ENCODE peak calls at places on chromosomes 7 and 10, in four cellular contexts. Z, E, M and O are unnamed samples.

GRCh38 chr10:128035557-128035973 is 90.7 kb downstream of the MKI67 start:
- DNase-seq in E (peak), Z (no peak), M (no peak), O (peak)

GRCh38 chr7:47577351-47577919 is 4.5 kb downstream of the TNS3 start:
- DNase-seq in M (no peak), Z (no peak), E (peak), O (no peak)

GRCh38 chr10:59108886-59109288 is 67.6 kb upstream of the PHYHIPL start:
- DNase-seq in E (no peak), M (no peak), Z (no peak), O (no peak)

GRCh38 chr10:71878327-71879034 is 27.4 kb upstream of the PSAP start:
- DNase-seq in E (no peak), M (no peak), Z (no peak), O (no peak)

GRCh38 chr10:127300868-127301321 is 104.5 kb upstream of the INSYN2A start:
- DNase-seq in Z (no peak), M (no peak), E (no peak), O (no peak)

GRCh38 chr7:1810961-1811849 is 141.1 kb downstream of the ELFN1 start:
- DNase-seq in M (no peak), E (no peak), Z (no peak), O (no peak)

GRCh38 chr7:82816272-82816671 is 346.4 kb downstream of the PCLO start:
- DNase-seq in M (no peak), E (no peak), Z (no peak), O (no peak)

GRCh38 chr7:3955751-3956696 is 655.0 kb downstream of the SDK1 start:
- DNase-seq in Z (peak), E (no peak), M (no peak), O (no peak)

GRCh38 chr7:46859963-46860475 is 721.9 kb downstream of the TNS3 start:
- DNase-seq in Z (peak), M (peak), E (no peak), O (no peak)

GRCh38 chr10:124231188-124232135 is 138.1 kb upstream of the CHST15 start:
- DNase-seq in Z (no peak), E (no peak), M (no peak), O (no peak)

DNA sequence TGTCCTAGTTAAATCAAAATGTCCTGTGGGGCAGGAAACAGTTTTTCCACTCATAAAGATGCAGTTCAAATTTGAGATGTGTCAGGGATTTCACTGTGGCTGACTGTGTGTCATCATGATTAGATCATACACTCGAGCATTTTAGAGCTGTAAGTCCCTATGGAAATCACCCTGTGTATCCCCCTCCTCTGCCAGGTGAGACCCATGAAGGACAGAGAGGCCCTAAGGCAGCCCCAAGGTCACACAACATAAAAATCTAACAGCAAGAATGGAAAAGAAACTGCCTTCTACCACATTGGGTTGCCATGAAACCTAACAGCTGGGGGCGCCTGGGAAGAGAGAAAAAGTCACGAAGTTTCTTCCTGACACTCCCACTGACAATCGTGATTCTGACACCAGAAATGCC is 135.8 kb downstream of the KCNMA1 start:
- DNase-seq in M (no peak), Z (no peak), E (no peak), O (no peak)
- TF ChIP-seq CTCF in M (no peak), Z (no peak), E (no peak), O (no peak)

DNA sequence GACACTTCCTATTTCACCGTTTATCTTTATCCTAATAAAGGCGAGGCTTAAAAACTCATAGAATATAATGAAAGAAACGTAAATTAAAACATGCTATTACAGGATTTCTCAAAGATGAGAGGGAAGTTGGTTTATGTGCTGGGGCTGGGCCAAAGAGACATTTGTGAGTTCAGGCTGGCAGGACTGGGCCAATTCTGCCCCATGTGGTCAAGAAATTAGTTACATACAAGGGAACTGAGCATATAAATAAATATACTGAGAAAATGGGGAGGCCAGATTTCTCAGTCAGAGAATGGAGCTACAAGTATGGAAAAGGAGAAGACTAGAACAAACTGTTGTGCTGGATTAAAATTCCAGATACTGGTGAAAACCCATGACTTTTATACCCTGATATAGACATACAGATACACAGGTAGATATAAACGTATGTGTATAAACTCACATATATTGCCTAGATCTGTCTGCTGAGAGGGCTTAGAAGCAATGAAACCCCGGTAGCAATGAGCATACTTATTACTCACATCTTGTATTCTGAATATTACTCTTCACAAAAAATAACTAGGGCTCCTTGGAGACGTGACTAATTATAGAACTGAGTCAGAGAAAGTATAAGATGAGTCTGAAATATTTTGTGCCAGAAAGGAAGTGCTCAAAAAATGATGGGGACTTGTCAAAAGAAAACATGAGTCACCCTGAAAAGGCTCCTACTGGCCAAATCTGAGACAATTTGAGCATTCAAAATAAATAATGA is 155.7 kb upstream of the FGFR2 start:
- DNase-seq in E (no peak), M (no peak), Z (peak), O (no peak)
- TF ChIP-seq CTCF in E (peak), M (no peak), Z (peak), O (peak)

GRCh38 chr10:119208553-119208940 is 1.2 kb downstream of the GRK5 start:
- DNase-seq in M (no peak), E (no peak), Z (no peak), O (no peak)

GRCh38 chr10:119209050-119209735 is 1.8 kb downstream of the GRK5 start:
- DNase-seq in E (peak), M (peak), Z (peak), O (peak)

GRCh38 chr10:119211176-119211575 is 3.8 kb downstream of the GRK5 start:
- DNase-seq in M (no peak), E (no peak), Z (peak), O (no peak)

GRCh38 chr10:119210633-119211032 is 3.3 kb downstream of the GRK5 start:
- DNase-seq in Z (no peak), E (no peak), M (no peak), O (no peak)

DNA sequence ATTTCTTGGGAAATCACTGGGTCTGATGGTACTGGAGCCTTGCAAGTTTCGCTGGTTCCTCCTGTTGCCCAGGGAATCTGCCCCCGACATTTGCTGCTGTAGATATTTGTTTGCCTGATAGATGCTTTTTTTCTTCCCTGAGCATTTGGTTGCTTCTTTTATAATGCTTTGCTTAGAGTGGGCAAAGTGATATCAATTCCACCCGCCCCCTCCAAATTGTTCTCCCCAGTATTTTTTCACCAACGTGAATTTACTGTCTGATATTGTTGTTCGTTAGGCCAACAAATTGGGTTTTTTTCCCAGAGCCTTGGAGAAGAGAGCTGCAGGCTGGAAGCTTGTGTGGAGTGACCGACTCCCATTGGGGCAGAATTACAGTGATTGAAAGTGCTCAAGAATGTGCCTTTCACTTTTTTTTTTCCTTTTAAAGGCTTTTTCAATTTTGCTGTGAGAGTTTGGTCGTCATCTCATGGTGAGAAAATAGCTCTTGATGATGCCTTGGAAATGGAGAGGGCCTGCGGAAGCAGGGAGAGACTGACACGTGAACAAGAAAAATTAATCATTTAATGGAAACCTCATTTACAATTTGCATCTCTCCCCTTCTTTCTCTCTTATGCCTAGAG is 2.5 kb downstream of the GRK5 start:
- DNase-seq in E (no peak), Z (peak), M (no peak), O (no peak)
- TF ChIP-seq CTCF in E (no peak), Z (no peak), M (no peak), O (no peak)

GRCh38 chr10:30387646-30388243 is 38.7 kb upstream of the MTPAP start:
- DNase-seq in Z (peak), E (no peak), M (no peak), O (no peak)
- TF ChIP-seq CTCF in Z (peak), E (no peak), M (no peak), O (no peak)

GRCh38 chr10:101495324-101495925 is 92.6 kb downstream of the POLL start:
- DNase-seq in E (no peak), M (no peak), Z (no peak), O (no peak)
- TF ChIP-seq CTCF in E (peak), M (peak), Z (peak), O (peak)